ENCODE peak calls at places on chromosomes 1 and 21, in five cellular contexts. One of them, this sample, is unnamed.

GRCh38 chr1:109828756-109829505 is 65.2 kb upstream of the EPS8L3 start:
- DNase-seq in anterior cingulate cortex: no peak
- DNase-seq in testis: no peak
- DNase-seq in ureter: no peak
- DNase-seq in cardiac fibroblast: no peak
- DNase-seq in this sample: no peak

GRCh38 chr1:192807968-192808587 is 761 bp upstream of the RGS2 start:
- DNase-seq in anterior cingulate cortex: peak
- DNase-seq in testis: peak
- DNase-seq in ureter: no peak
- DNase-seq in cardiac fibroblast: peak
- DNase-seq in this sample: no peak

GRCh38 chr1:7007902-7008301 is 222.6 kb downstream of the CAMTA1 start:
- DNase-seq in anterior cingulate cortex: no peak
- DNase-seq in testis: no peak
- DNase-seq in ureter: no peak
- DNase-seq in cardiac fibroblast: no peak
- DNase-seq in this sample: no peak

GRCh38 chr1:11458811-11459275 is 20.1 kb upstream of the DISP3 start:
- DNase-seq in anterior cingulate cortex: peak
- DNase-seq in testis: peak
- DNase-seq in ureter: no peak
- DNase-seq in cardiac fibroblast: peak
- DNase-seq in this sample: peak

GRCh38 chr1:217026506-217026905 is 303.3 kb upstream of the ESRRG start:
- DNase-seq in anterior cingulate cortex: no peak
- DNase-seq in testis: no peak
- DNase-seq in ureter: no peak
- DNase-seq in cardiac fibroblast: no peak
- DNase-seq in this sample: no peak

GRCh38 chr1:22527555-22528296 is 35.6 kb upstream of the EPHA8 start:
- DNase-seq in anterior cingulate cortex: no peak
- DNase-seq in testis: no peak
- DNase-seq in ureter: no peak
- DNase-seq in cardiac fibroblast: peak
- DNase-seq in this sample: no peak

GRCh38 chr21:26961704-26962103 is 5.2 kb downstream of the ADAMTS5 start:
- DNase-seq in anterior cingulate cortex: no peak
- DNase-seq in testis: no peak
- DNase-seq in ureter: no peak
- DNase-seq in cardiac fibroblast: no peak
- DNase-seq in this sample: no peak

GRCh38 chr1:53956308-53957168 is 10.4 kb downstream of the LRRC42 start:
- DNase-seq in anterior cingulate cortex: no peak
- DNase-seq in testis: no peak
- DNase-seq in ureter: no peak
- DNase-seq in cardiac fibroblast: peak
- DNase-seq in this sample: no peak

GRCh38 chr1:3350441-3351261 is 103.8 kb upstream of the ARHGEF16 start:
- DNase-seq in anterior cingulate cortex: peak
- DNase-seq in testis: peak
- DNase-seq in ureter: no peak
- DNase-seq in cardiac fibroblast: peak
- DNase-seq in this sample: peak

GRCh38 chr1:169361281-169361680 is 6.3 kb downstream of the NME7 start:
- DNase-seq in anterior cingulate cortex: no peak
- DNase-seq in testis: no peak
- DNase-seq in ureter: no peak
- DNase-seq in cardiac fibroblast: peak
- DNase-seq in this sample: no peak

GRCh38 chr1:33836911-33837310 is 27.0 kb upstream of the HMGB4 start:
- DNase-seq in anterior cingulate cortex: no peak
- DNase-seq in testis: no peak
- DNase-seq in ureter: no peak
- DNase-seq in cardiac fibroblast: no peak
- DNase-seq in this sample: no peak

GRCh38 chr1:26949266-26949925 is 10.9 kb downstream of the KDF1 start:
- DNase-seq in anterior cingulate cortex: no peak
- DNase-seq in testis: no peak
- DNase-seq in ureter: no peak
- DNase-seq in cardiac fibroblast: no peak
- DNase-seq in this sample: no peak

GRCh38 chr21:35323947-35324346 is 274.8 kb upstream of the RUNX1 start:
- DNase-seq in anterior cingulate cortex: no peak
- DNase-seq in testis: peak
- DNase-seq in ureter: peak
- DNase-seq in cardiac fibroblast: no peak
- DNase-seq in this sample: peak

GRCh38 chr1:9787702-9788101 is 36.1 kb downstream of the CLSTN1 start:
- DNase-seq in anterior cingulate cortex: no peak
- DNase-seq in testis: no peak
- DNase-seq in ureter: no peak
- DNase-seq in cardiac fibroblast: no peak
- DNase-seq in this sample: no peak

GRCh38 chr1:170657275-170657853 is 6.6 kb upstream of the PRRX1 start:
- DNase-seq in anterior cingulate cortex: no peak
- DNase-seq in testis: no peak
- DNase-seq in ureter: no peak
- DNase-seq in cardiac fibroblast: no peak
- DNase-seq in this sample: no peak

GRCh38 chr1:244674446-244674845 is 21.5 kb downstream of the DESI2 start:
- DNase-seq in anterior cingulate cortex: no peak
- DNase-seq in testis: no peak
- DNase-seq in ureter: no peak
- DNase-seq in cardiac fibroblast: peak
- DNase-seq in this sample: no peak

GRCh38 chr1:80731241-80731894 is 1069.4 kb upstream of the ADGRL2 start:
- DNase-seq in anterior cingulate cortex: no peak
- DNase-seq in testis: no peak
- DNase-seq in ureter: no peak
- DNase-seq in cardiac fibroblast: no peak
- DNase-seq in this sample: peak

GRCh38 chr1:110948038-110948810 is 15.5 kb downstream of the LRIF1 start:
- DNase-seq in anterior cingulate cortex: no peak
- DNase-seq in testis: no peak
- DNase-seq in ureter: no peak
- DNase-seq in cardiac fibroblast: peak
- DNase-seq in this sample: no peak

GRCh38 chr1:114892194-114892918 is 37.7 kb downstream of the SYCP1 start:
- DNase-seq in anterior cingulate cortex: no peak
- DNase-seq in testis: no peak
- DNase-seq in ureter: no peak
- DNase-seq in cardiac fibroblast: no peak
- DNase-seq in this sample: no peak

GRCh38 chr1:52637946-52638345 is 5.0 kb downstream of the SHISAL2A start:
- DNase-seq in anterior cingulate cortex: no peak
- DNase-seq in testis: no peak
- DNase-seq in ureter: no peak
- DNase-seq in cardiac fibroblast: no peak
- DNase-seq in this sample: no peak

GRCh38 chr1:31872658-31873636 is 57.1 kb upstream of the SPOCD1 start:
- DNase-seq in anterior cingulate cortex: no peak
- DNase-seq in testis: no peak
- DNase-seq in ureter: no peak
- DNase-seq in cardiac fibroblast: peak
- DNase-seq in this sample: no peak

GRCh38 chr1:185674201-185674600 is 60.0 kb upstream of the HMCN1 start:
- DNase-seq in anterior cingulate cortex: no peak
- DNase-seq in testis: no peak
- DNase-seq in ureter: no peak
- DNase-seq in cardiac fibroblast: no peak
- DNase-seq in this sample: no peak

This sample was measured in left ventricle myocardium superior.